ENCODE peak calls at places on chromosomes 12 and 14, in five cellular contexts. Z is GM23248, P is ovary, A is neural progenitor cell, J is tibial artery. T is an unnamed sample. For H3K9me3, the result is how much of the 10 kb centered on the place peaks cover.

GRCh38 chr14:41362134-41362533 is 244.5 kb upstream of the LRFN5 start:
- DNase-seq in J (no peak), Z (peak), A (no peak), P (no peak), T (no peak)

GRCh38 chr12:42094277-42094676 is 50.4 kb downstream of the GXYLT1 start:
- DNase-seq in A (no peak), Z (peak), J (no peak), P (no peak), T (no peak)

GRCh38 chr12:55899035-55899434 is 28.7 kb downstream of the PYM1 start:
- DNase-seq in A (no peak), Z (peak), P (no peak), J (no peak), T (no peak)

GRCh38 chr12:119660074-119660473 is 7.9 kb upstream of the PRKAB1 start:
- DNase-seq in Z (no peak), P (no peak), J (no peak), A (no peak), T (no peak)

GRCh38 chr14:24081739-24082204 is 10.4 kb downstream of the CPNE6 start:
- DNase-seq in Z (no peak), J (no peak), P (no peak), A (peak), T (no peak)

GRCh38 chr12:114863911-114864310 is 179.9 kb upstream of the TBX3 start:
- DNase-seq in J (no peak), Z (no peak), P (no peak), A (no peak), T (no peak)

GRCh38 chr12:16884056-16884455 is 278.1 kb upstream of the LMO3 start:
- DNase-seq in Z (no peak), J (no peak), A (no peak), P (no peak), T (no peak)

GRCh38 chr12:89461190-89461589 is 63.4 kb downstream of the GALNT4 start:
- DNase-seq in J (peak), A (peak), Z (peak), P (no peak), T (no peak)

GRCh38 chr14:89337912-89338311 is 79.1 kb downstream of the FOXN3 start:
- DNase-seq in A (no peak), J (peak), Z (peak), P (no peak), T (no peak)

GRCh38 chr12:112275211-112275610 is 107.0 kb downstream of the HECTD4 start:
- DNase-seq in A (no peak), J (no peak), P (no peak), Z (no peak), T (no peak)

GRCh38 chr12:116808113-116808786 is 70.1 kb downstream of the RNFT2 start:
- DNase-seq in J (no peak), A (no peak), Z (no peak), P (no peak), T (no peak)

GRCh38 chr12:53770281-53770680 is 18.5 kb upstream of the CISTR start:
- DNase-seq in A (no peak), Z (peak), P (no peak), J (no peak), T (no peak)

GRCh38 chr12:54658306-54659264 is 10.4 kb upstream of the DCD start:
- DNase-seq in P (no peak), Z (peak), J (no peak), A (peak), T (no peak)

GRCh38 chr12:57175428-57176138 is 28.2 kb upstream of the LRP1-AS start:
- DNase-seq in P (peak), J (peak), Z (peak), A (peak), T (no peak)

GRCh38 chr14:24071836-24072420 is 566 bp downstream of the CPNE6 start:
- DNase-seq in A (no peak), P (no peak), J (no peak), Z (no peak), T (no peak)

GRCh38 chr12:6627598-6627997 is 8.2 kb downstream of the LPAR5 start:
- DNase-seq in P (no peak), A (no peak), Z (no peak), J (no peak), T (no peak)

GRCh38 chr12:78863482-78864427 is 819 bp upstream of the SYT1 start:
- DNase-seq in Z (peak), A (peak), P (peak), J (no peak), T (no peak)

GRCh38 chr12:51868821-51869489 is 18.9 kb upstream of the ANKRD33 start:
- DNase-seq in Z (peak), J (no peak), A (peak), P (peak), T (no peak)

GRCh38 chr14:87992349-87992719 is 648 bp downstream of the GALC start:
- DNase-seq in Z (peak), J (no peak), A (peak), P (no peak), T (no peak)

GRCh38 chr12:122593910-122594309 is 66.9 kb downstream of the KNTC1 start:
- DNase-seq in P (no peak), Z (no peak), J (no peak), A (no peak), T (no peak)

GRCh38 chr12:2893007-2893406 is 2.3 kb downstream of the TULP3 start:
- DNase-seq in Z (peak), P (no peak), J (peak), A (no peak), T (no peak)

GRCh38 chr12:39173689-39174088 is 268.3 kb upstream of the CPNE8 start:
- DNase-seq in Z (no peak), J (no peak), P (no peak), A (no peak), T (no peak)

GRCh38 chr14:21852061-21852664 is 178.5 kb upstream of the OR4E1 start:
- DNase-seq in J (no peak), P (no peak), Z (peak), A (peak), T (peak)

GRCh38 chr14:58107947-58108552 is 44.0 kb downstream of the ARMH4 start:
- DNase-seq in Z (peak), P (peak), A (peak), J (no peak), T (peak)

GRCh38 chr12:3148366-3149000 is 71.3 kb downstream of the TSPAN9 start:
- DNase-seq in Z (no peak), P (peak), J (no peak), A (no peak), T (no peak)

GRCh38 chr14:56650075-56650474 is 70.5 kb downstream of the TMEM260 start:
- DNase-seq in A (no peak), Z (no peak), P (no peak), J (peak), T (no peak)

GRCh38 chr12:66456622-66457021 is 154.3 kb downstream of the HELB start:
- DNase-seq in J (no peak), P (no peak), A (no peak), Z (no peak), T (no peak)

GRCh38 chr14:100653409-100653808 is 66.2 kb upstream of the BEGAIN start:
- DNase-seq in J (no peak), Z (no peak), A (peak), P (no peak), T (no peak)

GRCh38 chr12:22982635-22983034 is 357.7 kb downstream of the ETNK1 start:
- DNase-seq in P (no peak), A (no peak), J (no peak), Z (no peak), T (no peak)

GRCh38 chr14:73269729-73270651 is 32.7 kb downstream of the PAPLN start:
- DNase-seq in P (peak), Z (no peak), A (peak), J (peak), T (no peak)

GRCh38 chr14:26104686-26105085 is 493.1 kb downstream of the NOVA1 start:
- DNase-seq in J (no peak), Z (no peak), A (no peak), P (no peak), T (no peak)

GRCh38 chr14:19823178-19823577 is 19.6 kb downstream of the OR4N2 start:
- DNase-seq in A (no peak), P (no peak), J (no peak), Z (peak), T (no peak)
- H3K9me3 ChIP-seq in A (half or more), P (under half), J (under half), Z (under half), T (under half)

DNA sequence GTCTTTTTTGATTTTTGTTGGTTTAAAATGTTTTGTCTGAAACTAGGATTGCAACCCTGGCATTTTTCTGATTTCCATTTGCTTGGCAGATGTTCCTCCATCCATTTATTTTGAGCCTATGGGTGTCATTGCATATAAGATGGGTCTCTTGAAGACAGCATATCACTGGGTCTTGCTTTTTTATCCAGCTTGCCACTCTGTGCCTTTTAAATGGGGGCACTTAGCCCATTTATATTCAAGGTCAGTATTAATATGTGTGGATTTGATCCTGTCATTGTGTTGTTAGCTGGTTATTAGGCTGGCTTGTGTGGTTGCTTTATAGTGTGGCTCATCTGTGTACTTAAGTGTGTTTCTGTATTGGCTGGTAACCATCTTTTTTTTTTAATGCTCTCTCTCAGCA is 139.6 kb downstream of the CEP83 start:
- DNase-seq in J (no peak), P (no peak), A (no peak), Z (no peak), T (no peak)
- H3K9me3 ChIP-seq in J (under half), P (under half), A (under half), Z (under half), T (under half)

GRCh38 chr12:104095289-104095688 is 31.0 kb downstream of the HCFC2 start:
- DNase-seq in J (no peak), P (no peak), A (no peak), Z (peak), T (no peak)
- H3K9me3 ChIP-seq in J (under half), P (under half), A (under half), Z (under half), T (under half)

GRCh38 chr12:132966676-132967415 is 10.7 kb upstream of the ZNF605 start:
- DNase-seq in J (no peak), Z (no peak), P (no peak), A (no peak), T (no peak)
- H3K9me3 ChIP-seq in J (half or more), Z (under half), P (under half), A (under half), T (under half)

GRCh38 chr12:95203477-95203843 is 13.8 kb downstream of the FGD6 start:
- DNase-seq in A (no peak), P (no peak), J (no peak), Z (peak), T (no peak)
- H3K9me3 ChIP-seq in A (under half), P (under half), J (under half), Z (under half), T (under half)

GRCh38 chr12:26304273-26304672 is 108.9 kb downstream of the SSPN start:
- DNase-seq in Z (no peak), A (no peak), P (no peak), J (no peak), T (no peak)

GRCh38 chr12:26309646-26310045 is 114.3 kb downstream of the SSPN start:
- DNase-seq in J (no peak), A (no peak), P (no peak), Z (no peak), T (no peak)
- H3K9me3 ChIP-seq in J (under half), A (under half), P (under half), Z (under half), T (under half)

DNA sequence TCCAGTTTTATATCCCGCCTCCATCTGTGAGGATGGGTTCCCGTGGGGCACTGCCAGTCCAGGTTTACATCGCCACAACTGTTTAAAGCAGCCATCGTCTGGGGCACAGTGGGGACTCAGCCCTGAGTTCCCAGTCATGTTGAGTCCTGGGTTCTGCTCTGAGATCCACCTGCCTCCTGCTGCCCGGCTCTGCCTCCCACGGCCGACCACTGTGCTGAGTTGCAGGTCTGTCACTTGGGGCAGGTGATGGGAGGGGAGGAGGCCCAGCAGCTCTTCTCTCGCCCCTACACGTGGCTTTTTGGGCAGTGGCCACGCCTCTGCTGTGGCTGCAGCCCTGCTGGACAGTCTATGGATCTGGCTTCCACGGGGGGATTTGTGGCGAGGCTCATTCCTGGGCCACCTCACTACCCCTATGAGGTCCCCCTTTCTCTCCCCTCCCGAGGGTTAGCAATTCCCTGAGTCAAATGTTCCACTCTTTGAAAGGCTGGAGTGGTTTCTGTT is 143.0 kb downstream of the ADGRD1 start:
- DNase-seq in P (no peak), J (peak), Z (no peak), A (no peak), T (no peak)
- H3K9me3 ChIP-seq in P (under half), J (under half), Z (under half), A (under half), T (under half)

DNA sequence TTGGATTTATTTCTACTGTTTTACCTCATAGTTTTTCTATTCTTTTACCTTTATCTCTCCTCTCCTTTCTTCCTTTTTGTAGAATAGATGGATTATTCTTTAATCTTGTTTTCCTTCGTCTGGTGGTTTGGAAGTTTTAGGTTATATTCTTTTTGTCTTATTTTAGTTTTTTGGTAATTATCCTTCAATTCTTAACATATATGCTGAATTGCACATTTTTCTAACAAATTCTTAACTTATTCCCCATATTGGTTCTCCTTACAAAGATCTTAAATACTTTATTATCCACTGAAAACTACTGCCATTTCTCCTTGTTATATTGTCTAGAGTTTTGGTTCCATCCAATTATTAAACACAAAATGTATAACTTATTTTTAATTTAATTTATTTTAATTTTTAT is 42.3 kb downstream of the CATSPERB start:
- DNase-seq in P (no peak), J (no peak), A (no peak), Z (no peak), T (no peak)
- H3K9me3 ChIP-seq in P (under half), J (under half), A (under half), Z (under half), T (under half)